ENCODE peak calls at places on chromosomes 13 and 19, in four cellular contexts. J, X, M and Q are unnamed samples. For H3K27me3, the result is how much of the 10 kb centered on the place peaks cover.

GRCh38 chr13:109919715-109920375 is 133.5 kb upstream of the IRS2 start:
- DNase-seq in X (peak), J (peak), M (no peak), Q (no peak)

GRCh38 chr13:97880298-97880675 is 73.2 kb upstream of the IPO5 start:
- DNase-seq in J (no peak), X (peak), M (no peak), Q (no peak)

GRCh38 chr19:42283248-42284065 is 14.4 kb downstream of the CIC start:
- DNase-seq in J (peak), X (peak), M (peak), Q (peak)

GRCh38 chr13:114211446-114211845 is 23.3 kb upstream of the CDC16 start:
- DNase-seq in M (no peak), X (no peak), J (no peak), Q (no peak)

GRCh38 chr19:46944918-46945628 is 74.6 kb upstream of the NPAS1 start:
- DNase-seq in X (peak), M (peak), J (peak), Q (no peak)

GRCh38 chr19:53844849-53845246 is 20.7 kb upstream of the NLRP12 start:
- DNase-seq in J (no peak), M (no peak), X (no peak), Q (no peak)

GRCh38 chr19:37594982-37595382 is 306 bp downstream of the ZNF540 start:
- DNase-seq in M (peak), X (no peak), J (peak), Q (no peak)

GRCh38 chr19:30338878-30339623 is 33.1 kb upstream of the ZNF536 start:
- DNase-seq in M (no peak), X (no peak), J (no peak), Q (no peak)

GRCh38 chr19:4258181-4258580 is 11.3 kb downstream of the YJU2 start:
- DNase-seq in X (no peak), J (no peak), M (no peak), Q (no peak)

GRCh38 chr13:66137384-66137783 is 1092.8 kb downstream of the PCDH9 start:
- DNase-seq in X (no peak), M (no peak), J (no peak), Q (no peak)

GRCh38 chr13:77056886-77057285 is 29.9 kb upstream of the FBXL3 start:
- DNase-seq in X (no peak), M (no peak), J (no peak), Q (no peak)

GRCh38 chr13:39186205-39186880 is 148.1 kb downstream of the NHLRC3 start:
- DNase-seq in M (no peak), X (no peak), J (no peak), Q (no peak)

GRCh38 chr13:51000576-51001260 is 91.1 kb downstream of the RNASEH2B start:
- DNase-seq in X (no peak), M (no peak), J (peak), Q (peak)

GRCh38 chr19:8304841-8305621 is 3.1 kb downstream of the CD320 start:
- DNase-seq in M (no peak), X (peak), J (no peak), Q (no peak)

GRCh38 chr13:80679423-80679822 is 338.5 kb upstream of the SPRY2 start:
- DNase-seq in J (no peak), X (no peak), M (no peak), Q (no peak)

GRCh38 chr13:50410921-50411712 is 395.9 kb downstream of the KCNRG start:
- DNase-seq in M (no peak), X (peak), J (peak), Q (peak)

GRCh38 chr13:39874331-39875055 is 219.0 kb downstream of the COG6 start:
- DNase-seq in X (no peak), M (no peak), J (no peak), Q (no peak)

GRCh38 chr19:36745870-36746269 is 26.7 kb downstream of the ZNF850 start:
- DNase-seq in J (no peak), X (peak), M (no peak), Q (peak)

GRCh38 chr13:73720216-73720840 is 413.9 kb downstream of the KLF12 start:
- DNase-seq in M (no peak), X (no peak), J (peak), Q (peak)

GRCh38 chr13:99587893-99588606 is 86.8 kb downstream of the TM9SF2 start:
- DNase-seq in M (no peak), X (no peak), J (no peak), Q (no peak)

GRCh38 chr13:73715114-73715909 is 418.9 kb downstream of the KLF12 start:
- DNase-seq in J (no peak), X (no peak), M (no peak), Q (peak)

GRCh38 chr19:45276284-45276687 is 25.2 kb downstream of the MARK4 start:
- DNase-seq in J (peak), X (no peak), M (no peak), Q (no peak)

GRCh38 chr13:32262619-32263018 is 52.5 kb downstream of the ZAR1L start:
- DNase-seq in X (no peak), M (no peak), J (no peak), Q (no peak)

GRCh38 chr19:39087907-39088686 is 3.9 kb downstream of the ACP7 start:
- DNase-seq in M (no peak), J (no peak), X (no peak), Q (no peak)
- H3K27me3 ChIP-seq in M (under half), J (under half), X (under half), Q (under half)

DNA sequence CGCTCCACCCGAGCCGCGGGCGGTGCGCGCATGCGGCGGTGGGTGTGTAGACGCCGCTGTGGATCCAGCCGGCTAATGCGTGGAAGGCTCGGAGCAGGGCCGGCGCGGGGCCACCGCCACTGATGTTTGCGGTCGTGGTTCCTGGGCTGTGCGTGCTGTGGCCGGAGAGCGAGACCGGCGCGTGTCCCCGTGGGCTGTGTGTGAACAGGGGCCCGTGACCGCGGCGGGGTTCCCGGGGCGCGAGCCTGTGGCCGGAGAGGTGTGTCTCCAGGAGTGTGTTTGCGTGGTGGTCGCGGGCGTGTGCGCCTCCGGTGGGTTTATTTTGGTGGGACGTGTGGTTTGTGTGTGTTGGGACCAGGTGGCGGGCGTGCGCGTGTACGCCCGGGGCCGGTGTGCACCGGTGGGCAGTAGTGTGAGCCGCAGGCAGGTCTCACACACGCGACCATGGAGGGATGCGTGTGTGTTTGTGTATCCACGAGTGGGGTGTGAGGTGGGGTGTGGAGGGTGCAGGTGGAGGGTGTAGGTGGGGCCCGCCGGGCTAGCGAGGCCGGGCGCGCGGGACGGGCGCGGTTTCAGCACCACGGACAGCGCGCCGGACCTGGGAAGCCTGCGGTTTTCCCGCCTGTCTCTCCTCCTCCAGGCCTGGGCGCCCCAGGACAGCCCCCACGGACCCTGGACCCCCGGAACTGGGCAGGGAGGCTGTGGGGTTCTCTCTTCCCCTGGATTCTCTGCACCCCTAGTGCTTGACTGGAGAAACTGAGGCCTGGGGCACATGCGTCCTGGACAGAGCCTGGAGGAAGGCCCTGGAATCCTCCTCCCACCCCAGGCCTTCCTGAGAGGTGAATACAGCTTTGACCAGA is 1.6 kb downstream of the HCN2 start:
- DNase-seq in M (no peak), J (no peak), X (no peak), Q (no peak)
- H3K4me3 ChIP-seq in M (peak), J (no peak), X (no peak), Q (no peak)

DNA sequence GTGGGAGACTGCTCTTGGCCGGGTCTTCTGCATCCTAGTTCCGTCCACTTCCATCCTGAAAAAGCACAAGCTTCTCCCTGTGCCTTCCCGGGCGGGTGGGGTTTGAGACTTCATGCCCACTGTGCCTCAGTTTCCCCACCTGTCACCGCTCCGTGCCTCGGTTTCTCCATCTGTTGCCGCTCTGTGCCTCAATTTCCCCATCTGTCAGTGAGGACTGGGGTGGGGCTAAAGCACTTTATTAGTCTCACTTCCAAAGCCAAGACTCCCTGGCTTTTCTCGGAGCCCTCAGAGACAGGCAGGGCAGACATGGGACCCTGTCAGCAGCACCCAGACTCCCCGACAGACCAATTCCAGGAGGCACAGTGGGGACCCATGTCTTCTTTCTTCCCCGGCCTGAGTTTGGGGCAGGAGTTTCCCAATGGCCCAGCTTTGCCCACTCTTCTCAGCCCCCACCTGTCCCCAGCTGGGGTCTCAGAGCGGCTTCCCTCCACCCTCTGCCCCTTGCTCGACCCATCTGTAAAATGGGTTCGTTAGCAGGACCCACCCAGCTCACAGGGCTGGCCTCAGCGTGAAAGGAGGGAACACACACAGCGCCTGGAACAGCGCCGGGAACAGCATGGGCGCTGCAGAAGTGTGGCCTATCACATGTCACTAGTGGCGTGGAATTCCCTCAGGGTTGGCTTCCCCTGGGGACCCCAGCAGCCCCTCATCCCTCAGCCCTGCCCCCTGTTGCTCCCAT is 4.6 kb upstream of the PEAK3 start:
- DNase-seq in J (no peak), X (no peak), M (no peak), Q (no peak)
- H3K27me3 ChIP-seq in J (half or more), X (under half), M (under half), Q (under half)

GRCh38 chr19:55134732-55135131 is 14.3 kb downstream of the TNNT1 start:
- DNase-seq in X (no peak), J (no peak), M (no peak), Q (no peak)
- H3K4me3 ChIP-seq in X (no peak), J (no peak), M (no peak), Q (no peak)